ENCODE peak calls at places on chromosomes 16 and 17, in five cellular contexts. K is GM23338, S is mucosa of descending colon, G is mammary epithelial cell, U is GM12878. D is an unnamed sample. For H3K36me3, the result is how much of the 10 kb centered on the place peaks cover.

GRCh38 chr16:80100846-80101451 is 439.8 kb upstream of the DYNLRB2 start:
- DNase-seq in K (no peak), S (no peak), G (no peak), U (no peak), D (no peak)

GRCh38 chr16:3454093-3454492 is 10.6 kb downstream of the NAA60 start:
- DNase-seq in K (peak), S (no peak), G (peak), U (no peak), D (no peak)

GRCh38 chr16:53817117-53817516 is 113.2 kb downstream of the FTO start:
- DNase-seq in K (no peak), S (no peak), G (peak), U (no peak), D (peak)

GRCh38 chr17:74525781-74526288 is 5.4 kb downstream of the CD300LB start:
- DNase-seq in K (no peak), S (no peak), G (no peak), U (no peak), D (no peak)

GRCh38 chr16:69471121-69471520 is 46.7 kb downstream of the CYB5B start:
- DNase-seq in K (no peak), S (no peak), G (no peak), U (no peak), D (no peak)

GRCh38 chr17:4968916-4969550 is 1.4 kb upstream of the SPAG7 start:
- DNase-seq in K (no peak), S (no peak), G (peak), U (no peak), D (peak)

GRCh38 chr16:56368545-56368944 is 56.8 kb downstream of the AMFR start:
- DNase-seq in K (no peak), S (no peak), G (no peak), U (no peak), D (no peak)

GRCh38 chr17:70109497-70109896 is 34.5 kb downstream of the KCNJ16 start:
- DNase-seq in K (no peak), S (no peak), G (no peak), U (no peak), D (no peak)

GRCh38 chr17:37220609-37220953 is 155.2 kb upstream of the C17orf78 start:
- DNase-seq in K (peak), S (no peak), G (no peak), U (no peak), D (no peak)

GRCh38 chr16:57134982-57135381 is 42.6 kb downstream of the CPNE2 start:
- DNase-seq in K (no peak), S (peak), G (no peak), U (no peak), D (no peak)

GRCh38 chr17:48429638-48430586 is at the start of gene SKAP1:
- DNase-seq in K (peak), S (peak), G (no peak), U (no peak), D (no peak)

GRCh38 chr16:29909398-29909797 is 9.1 kb downstream of the ASPHD1 start:
- DNase-seq in K (no peak), S (no peak), G (no peak), U (no peak), D (no peak)

GRCh38 chr17:65707780-65708179 is 146.3 kb upstream of the AXIN2 start:
- DNase-seq in K (no peak), S (no peak), G (no peak), U (no peak), D (no peak)

GRCh38 chr16:67942200-67942509 is 1.8 kb downstream of the LCAT start:
- DNase-seq in K (peak), S (no peak), G (no peak), U (no peak), D (no peak)

GRCh38 chr17:58227733-58228132 is 8.7 kb upstream of the MKS1 start:
- DNase-seq in K (no peak), S (no peak), G (no peak), U (no peak), D (no peak)

DNA sequence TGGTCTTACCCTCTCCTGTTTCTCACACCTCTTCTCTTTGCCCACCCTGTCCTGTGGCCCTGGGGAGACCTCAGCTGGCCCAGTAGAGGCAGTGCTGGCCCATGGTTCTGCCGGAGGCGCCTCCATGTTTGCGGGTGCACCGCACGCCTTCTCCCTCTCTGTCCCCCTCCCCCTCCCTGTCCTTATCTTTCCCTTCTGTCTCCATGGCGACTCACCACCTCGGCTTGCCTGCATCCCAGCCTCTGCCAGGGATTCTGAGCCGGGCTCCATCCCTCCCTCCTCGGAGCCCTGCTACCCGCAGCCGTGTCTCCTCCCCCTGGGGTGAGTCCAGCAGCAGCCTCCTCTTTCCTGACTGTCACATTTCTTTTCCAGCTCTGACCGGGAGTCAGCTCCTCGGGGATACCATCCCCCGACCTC is at the start of gene RNF112:
- DNase-seq in K (peak), S (no peak), G (no peak), U (no peak), D (no peak)
- H3K4me3 ChIP-seq in K (peak), S (no peak), G (no peak), U (no peak), D (no peak)

DNA sequence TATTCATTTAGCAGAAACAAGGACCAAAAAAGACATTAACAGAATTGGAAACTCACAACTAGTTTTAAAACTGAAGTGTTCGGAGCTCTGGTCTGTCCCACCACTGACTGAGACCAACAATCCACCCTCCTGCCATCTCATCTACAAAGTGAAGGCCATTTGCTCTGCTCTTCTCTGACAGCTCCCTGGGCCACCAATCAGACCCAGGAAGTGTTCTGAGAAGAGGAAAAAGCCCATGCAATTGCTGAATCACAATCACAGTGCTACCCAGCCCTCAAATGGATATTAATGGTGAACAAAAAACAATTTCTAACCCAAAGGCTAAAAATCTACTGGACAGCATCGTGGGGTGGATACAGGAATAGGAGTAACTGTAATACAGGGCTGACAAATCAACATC is 2.1 kb downstream of the RPL23 start:
- DNase-seq in K (no peak), S (no peak), G (no peak), U (no peak), D (no peak)
- H3K36me3 ChIP-seq in K (half or more), S (under half), G (under half), U (under half), D (under half)

DNA sequence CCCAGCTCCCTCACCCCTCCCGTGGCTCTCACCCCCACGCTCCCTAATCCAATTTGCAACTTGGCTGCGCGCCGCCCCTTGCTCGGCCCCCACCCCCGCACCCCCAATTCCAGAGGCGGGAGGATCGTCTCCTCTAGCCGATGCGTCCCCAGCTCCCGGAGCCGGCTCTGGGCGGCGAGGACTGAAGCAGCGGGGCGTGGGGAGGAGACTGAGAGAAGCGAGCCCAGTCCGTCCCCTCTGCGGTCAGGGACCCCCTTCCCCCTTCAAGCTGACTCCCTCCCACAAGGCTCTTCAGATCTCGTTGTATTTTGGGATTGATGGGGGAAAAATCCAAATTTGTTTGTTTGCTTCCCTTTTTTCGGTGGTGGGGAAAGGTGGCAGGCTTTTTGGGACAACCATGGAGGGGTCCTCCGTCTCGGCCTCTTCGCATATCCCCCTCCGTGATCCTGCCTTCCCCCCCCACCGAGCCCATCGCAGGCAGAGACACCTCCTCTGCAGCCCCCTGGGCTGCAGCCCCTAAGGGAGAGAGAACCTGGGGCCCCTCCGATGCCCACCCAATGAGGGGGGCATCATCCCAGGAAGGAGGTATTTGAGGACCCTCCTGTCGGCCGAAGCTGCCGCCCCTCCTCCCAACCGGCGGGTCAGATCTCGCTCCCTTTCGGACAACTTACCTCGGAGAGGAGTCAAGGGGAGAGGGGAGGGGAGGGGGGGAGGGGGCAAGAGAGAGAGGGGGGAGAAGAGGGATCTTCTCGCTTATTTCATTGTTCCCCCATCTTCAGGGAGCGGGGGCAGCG is 466 bp downstream of the NEUROD2 start:
- DNase-seq in K (peak), S (no peak), G (no peak), U (no peak), D (no peak)
- H3K4me3 ChIP-seq in K (peak), S (no peak), G (no peak), U (no peak), D (no peak)

GRCh38 chr17:45104029-45104428 is 28.3 kb downstream of the PLCD3 start:
- DNase-seq in K (no peak), S (no peak), G (no peak), U (no peak), D (no peak)
- H3K36me3 ChIP-seq in K (under half), S (under half), G (under half), U (half or more), D (under half)

GRCh38 chr17:80457236-80457856 is 19.1 kb downstream of the NPTX1 start:
- DNase-seq in K (no peak), S (no peak), G (no peak), U (no peak), D (no peak)

GRCh38 chr17:80454557-80455327 is 21.7 kb downstream of the NPTX1 start:
- DNase-seq in K (peak), S (peak), G (peak), U (peak), D (peak)

GRCh38 chr17:80455328-80455710 is 21.1 kb downstream of the NPTX1 start:
- DNase-seq in K (peak), S (no peak), G (no peak), U (no peak), D (no peak)

GRCh38 chr17:80456465-80457235 is 19.8 kb downstream of the NPTX1 start:
- DNase-seq in K (no peak), S (no peak), G (no peak), U (no peak), D (no peak)

GRCh38 chr17:80455784-80456183 is 20.6 kb downstream of the NPTX1 start:
- DNase-seq in K (no peak), S (no peak), G (no peak), U (no peak), D (no peak)
- H3K4me3 ChIP-seq in K (peak), S (no peak), G (peak), U (no peak), D (no peak)

GRCh38 chr17:72011561-72011960 is 109.3 kb upstream of the SOX9 start:
- DNase-seq in K (no peak), S (no peak), G (peak), U (no peak), D (no peak)
- H3K36me3 ChIP-seq in K (under half), S (under half), G (under half), U (under half), D (under half)